ENCODE peak calls at places on chromosomes 6 and 20, in seven cellular contexts. K, G, O, F, Y, J and H are unnamed samples.

GRCh38 chr6:152356016-152356415 is 281.1 kb downstream of the SYNE1 start:
- DNase-seq in F (no peak), J (peak; percentile 63), G (no peak), O (no peak), Y (no peak), K (no peak), H (no peak)

GRCh38 chr6:1297746-1298145 is 14.2 kb upstream of the FOXQ1 start:
- DNase-seq in K (peak; percentile 30), J (no peak), G (no peak), F (no peak), O (no peak), Y (no peak), H (no peak)

GRCh38 chr20:23086056-23086551 is at the start of gene CD93:
- DNase-seq in J (no peak), Y (peak; percentile 8), O (no peak), K (no peak), G (no peak), F (no peak), H (no peak)

GRCh38 chr6:143740213-143740612 is 62.4 kb downstream of the PHACTR2 start:
- DNase-seq in J (no peak), F (no peak), K (no peak), G (no peak), O (no peak), Y (no peak), H (no peak)

GRCh38 chr6:111686249-111686997 is 80.7 kb upstream of the TRAF3IP2 start:
- DNase-seq in K (no peak), J (no peak), G (no peak), F (peak; percentile 50), Y (peak; percentile 38), O (no peak), H (no peak)

GRCh38 chr6:84150680-84151079 is 76.8 kb downstream of the CEP162 start:
- DNase-seq in J (no peak), K (no peak), Y (no peak), O (no peak), F (no peak), G (no peak), H (no peak)

GRCh38 chr20:52031206-52031573 is 160.4 kb downstream of the ZFP64 start:
- DNase-seq in F (no peak), J (no peak), K (no peak), Y (no peak), O (no peak), G (no peak), H (no peak)

GRCh38 chr6:168167431-168168315 is 88.7 kb upstream of the FRMD1 start:
- DNase-seq in J (no peak), F (no peak), O (no peak), K (no peak), Y (no peak), G (no peak), H (no peak)

GRCh38 chr6:12483712-12484111 is 193.6 kb downstream of the EDN1 start:
- DNase-seq in Y (no peak), G (peak; percentile 86), J (peak; percentile 98), F (no peak), K (no peak), O (peak; percentile 77), H (peak; percentile 99)

GRCh38 chr6:143068001-143068400 is 7.3 kb downstream of the AIG1 start:
- DNase-seq in F (no peak), G (no peak), O (no peak), J (no peak), K (no peak), Y (no peak), H (no peak)

GRCh38 chr6:81572020-81572419 is 180.5 kb downstream of the TENT5A start:
- DNase-seq in F (no peak), O (no peak), J (no peak), Y (no peak), K (peak; percentile 26), G (no peak), H (no peak)

GRCh38 chr6:148146717-148147116 is 195.9 kb upstream of the SASH1 start:
- DNase-seq in Y (peak; percentile 26), K (no peak), O (peak; percentile 13), J (peak; percentile 84), F (no peak), G (no peak), H (no peak)

GRCh38 chr6:155274533-155274932 is 10.7 kb downstream of the CLDN20 start:
- DNase-seq in J (no peak), G (no peak), K (no peak), O (no peak), Y (no peak), F (no peak), H (no peak)

GRCh38 chr6:4291453-4292403 is 156.4 kb upstream of the ECI2 start:
- DNase-seq in O (no peak), F (no peak), Y (peak; percentile 33), G (no peak), J (peak; percentile 34), K (peak; percentile 26), H (no peak)

GRCh38 chr6:44310241-44310640 is 2.9 kb downstream of the AARS2 start:
- DNase-seq in G (no peak), O (no peak), J (no peak), F (no peak), K (no peak), Y (no peak), H (no peak)

GRCh38 chr6:4880373-4880762 is 104.2 kb downstream of the CDYL start:
- DNase-seq in K (no peak), O (no peak), Y (no peak), J (peak; percentile 88), G (no peak), F (no peak), H (no peak)

GRCh38 chr6:39870950-39871349 is 63.3 kb downstream of the MOCS1 start:
- DNase-seq in O (no peak), J (no peak), K (no peak), F (no peak), G (no peak), Y (peak; percentile 18), H (no peak)

GRCh38 chr6:31405996-31406395 is 2.6 kb downstream of the MICA start:
- DNase-seq in O (no peak), F (no peak), G (no peak), J (no peak), Y (no peak), K (no peak), H (no peak)
- H3K4me3 ChIP-seq in O (no peak overlapping the region), F (no peak overlapping the region), G (no peak overlapping the region), J (no peak overlapping the region), Y (peak overlapping the region; percentile 44), K (no peak overlapping the region), H (no peak overlapping the region)

DNA sequence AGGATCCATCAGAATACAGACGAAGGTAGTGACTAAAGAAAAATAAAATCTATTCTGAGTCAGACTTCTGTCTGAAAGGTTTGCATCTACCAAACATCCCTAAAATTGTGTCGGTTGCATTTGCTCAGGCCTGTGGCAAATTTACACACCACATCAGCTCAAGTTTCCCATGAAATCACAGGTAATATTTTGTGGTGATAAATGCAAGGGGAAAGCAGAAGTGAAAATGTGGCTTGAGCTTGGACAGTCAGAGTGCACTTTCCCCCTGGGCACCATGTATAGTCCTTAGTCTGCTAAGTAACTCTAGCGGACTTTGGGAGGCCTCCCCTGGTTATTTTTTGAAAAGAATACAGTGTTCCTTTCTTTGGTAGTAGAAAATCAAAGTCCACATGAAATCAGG is 159.1 kb downstream of the PKHD1 start:
- DNase-seq in J (no peak), F (no peak), O (no peak), Y (no peak), G (no peak), K (no peak), H (no peak)
- H3K9me2 ChIP-seq in J (no peaks in the 10 kb centered on the region), F (no peaks in the 10 kb centered on the region), O (no peaks in the 10 kb centered on the region), Y (peaks cover 6% of the 10 kb centered on the region), G (no peaks in the 10 kb centered on the region), K (no peaks in the 10 kb centered on the region), H (no peaks in the 10 kb centered on the region)

GRCh38 chr6:160349837-160350236 is 1.7 kb downstream of the SLC22A3 start:
- DNase-seq in F (no peak), G (no peak), K (no peak), Y (no peak), O (no peak), J (no peak), H (no peak)

GRCh38 chr6:160348209-160348551 is at the start of gene SLC22A3:
- DNase-seq in J (no peak), G (no peak), O (no peak), Y (peak; percentile 56), F (peak; percentile 37), K (peak; percentile 78), H (no peak)

GRCh38 chr6:160347259-160348208 is 644 bp upstream of the SLC22A3 start:
- DNase-seq in O (no peak), J (no peak), K (no peak), F (peak; percentile 23), Y (peak; percentile 62), G (no peak), H (no peak)

GRCh38 chr6:160344281-160344680 is 3.9 kb upstream of the SLC22A3 start:
- DNase-seq in O (no peak), F (no peak), G (no peak), K (no peak), Y (no peak), J (peak; percentile 6), H (no peak)

DNA sequence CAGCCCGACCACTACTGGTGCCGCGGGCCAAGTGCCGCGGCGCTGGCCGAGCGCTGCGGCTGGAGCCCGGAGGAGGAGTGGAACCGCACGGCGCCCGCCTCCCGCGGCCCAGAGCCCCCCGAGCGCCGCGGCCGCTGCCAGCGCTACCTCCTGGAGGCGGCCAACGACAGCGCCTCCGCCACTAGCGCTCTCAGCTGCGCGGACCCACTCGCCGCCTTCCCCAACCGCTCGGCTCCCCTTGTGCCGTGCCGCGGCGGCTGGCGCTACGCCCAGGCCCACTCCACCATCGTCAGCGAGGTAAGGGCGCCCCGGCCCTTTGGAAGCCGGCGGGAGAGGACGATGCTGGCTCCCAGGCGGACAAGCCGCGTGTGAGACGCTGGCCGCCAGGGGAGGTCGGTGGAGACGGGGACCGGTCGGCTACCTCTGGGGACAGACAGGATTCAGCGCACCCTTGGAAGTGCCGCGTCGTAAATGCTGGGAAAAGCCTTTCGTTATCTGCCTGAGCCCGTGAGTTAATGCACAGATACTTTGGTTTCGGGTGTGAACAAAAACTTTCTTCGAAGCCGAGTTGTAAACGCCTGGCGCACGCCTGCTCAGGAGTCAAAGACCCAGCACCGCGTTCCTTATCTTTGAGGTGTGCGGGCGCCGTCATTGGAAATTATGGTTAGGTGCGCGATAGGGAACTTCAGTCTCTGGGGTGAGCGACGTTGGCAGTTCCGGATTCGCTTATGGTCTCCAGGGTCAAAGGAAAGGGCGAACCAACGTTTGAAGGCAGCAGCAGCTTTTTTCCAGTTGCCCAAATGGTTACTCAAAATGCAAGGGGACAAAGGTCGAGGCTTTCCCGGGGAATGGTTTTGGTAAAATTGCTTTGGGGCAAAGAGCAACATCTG is 619 bp downstream of the SLC22A3 start:
- DNase-seq in K (peak; percentile 60), J (peak; percentile 20), Y (peak; percentile 72), F (peak; percentile 27), O (no peak), G (no peak), H (no peak)
- TF ChIP-seq CTCF in K (no peak), J (peak; percentile 26), Y (peak; percentile 13), F (no peak), O (no peak), G (no peak), H (no peak)

DNA sequence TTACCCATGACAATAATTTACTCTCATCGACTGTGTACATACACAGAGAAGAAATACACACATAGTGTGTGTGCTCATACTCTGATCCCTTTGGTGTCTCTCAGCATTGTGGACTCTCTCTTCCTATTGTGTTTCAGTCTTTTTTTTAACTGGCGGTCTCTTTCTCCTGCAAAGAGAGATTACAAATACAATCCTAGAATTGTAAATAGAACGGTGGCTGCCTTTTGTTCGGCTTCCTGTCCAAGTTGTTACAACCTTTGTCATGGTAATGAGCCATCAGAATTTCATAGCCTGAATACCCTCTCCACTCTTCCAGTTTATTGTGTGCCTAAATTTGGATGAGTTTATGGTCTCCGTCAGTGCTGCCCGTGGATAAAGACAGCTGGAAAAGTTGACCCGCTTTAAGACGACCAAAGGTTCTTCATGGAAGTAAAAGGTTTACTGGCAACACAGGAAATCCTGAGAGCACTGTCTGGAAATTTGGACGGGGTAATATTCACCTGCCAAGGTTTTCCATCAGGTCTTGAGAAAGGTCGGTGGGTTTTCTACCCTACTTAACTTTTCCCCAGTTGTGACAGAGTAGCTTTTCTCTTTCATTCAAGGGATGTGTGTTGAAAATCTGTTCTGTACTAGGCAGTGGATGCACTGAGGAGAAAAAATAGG is 263.8 kb downstream of the CD83 start:
- DNase-seq in F (no peak), O (no peak), G (no peak), J (no peak), K (no peak), Y (peak; percentile 84), H (no peak)
- H3K4me3 ChIP-seq in F (no peak overlapping the region), O (no peak overlapping the region), G (no peak overlapping the region), J (no peak overlapping the region), K (no peak overlapping the region), Y (peak overlapping the region; percentile 26), H (no peak overlapping the region)